ENCODE peak calls at places on chromosomes 11 and 22, in five cellular contexts. U, F, G, O and M are unnamed samples.

GRCh38 chr22:38454361-38455062 is 487 bp downstream of the KCNJ4 start:
- DNase-seq in F (no peak), O (no peak), G (peak), U (no peak), M (no peak)

GRCh38 chr11:57491371-57492061 is 24.0 kb downstream of the SLC43A1 start:
- DNase-seq in F (peak), O (no peak), G (peak), U (no peak), M (no peak)

GRCh38 chr11:117160826-117161225 is 16.7 kb downstream of the PAFAH1B2 start:
- DNase-seq in O (no peak), U (no peak), F (no peak), G (no peak), M (no peak)

GRCh38 chr22:41215926-41216325 is 10.8 kb downstream of the L3MBTL2 start:
- DNase-seq in O (no peak), G (no peak), U (no peak), F (no peak), M (no peak)

GRCh38 chr11:28384418-28384817 is 276.2 kb downstream of the METTL15 start:
- DNase-seq in F (peak), O (no peak), U (no peak), G (no peak), M (no peak)

GRCh38 chr11:130212431-130212961 is 52.9 kb downstream of the ST14 start:
- DNase-seq in U (no peak), G (no peak), O (peak), F (no peak), M (no peak)

GRCh38 chr11:27623945-27624523 is 76.2 kb downstream of the BDNF start:
- DNase-seq in G (no peak), F (no peak), O (no peak), U (no peak), M (no peak)

GRCh38 chr11:29019960-29020683 is 911.9 kb downstream of the METTL15 start:
- DNase-seq in F (peak), O (no peak), U (no peak), G (no peak), M (no peak)

GRCh38 chr11:18700375-18700774 is 1.8 kb downstream of the TMEM86A start:
- DNase-seq in G (no peak), O (no peak), U (no peak), F (no peak), M (no peak)

GRCh38 chr11:110565690-110566336 is 136.1 kb downstream of the FDX1 start:
- DNase-seq in U (no peak), F (no peak), O (no peak), G (peak), M (no peak)

GRCh38 chr11:108606070-108606469 is 12.5 kb upstream of the EXPH5 start:
- DNase-seq in O (no peak), F (no peak), G (no peak), U (no peak), M (no peak)

GRCh38 chr11:31958086-31958735 is 132.7 kb upstream of the RCN1 start:
- DNase-seq in G (peak), U (peak), O (peak), F (peak), M (no peak)

GRCh38 chr11:27293500-27294417 is 69.3 kb downstream of the CCDC34 start:
- DNase-seq in F (peak), G (no peak), U (no peak), O (no peak), M (no peak)

GRCh38 chr22:49203863-49204598 is 623.6 kb downstream of the BRD1 start:
- DNase-seq in O (peak), F (no peak), U (no peak), G (no peak), M (peak)

GRCh38 chr11:115631609-115632008 is 127.4 kb upstream of the CADM1 start:
- DNase-seq in G (no peak), U (no peak), F (no peak), O (no peak), M (no peak)

DNA sequence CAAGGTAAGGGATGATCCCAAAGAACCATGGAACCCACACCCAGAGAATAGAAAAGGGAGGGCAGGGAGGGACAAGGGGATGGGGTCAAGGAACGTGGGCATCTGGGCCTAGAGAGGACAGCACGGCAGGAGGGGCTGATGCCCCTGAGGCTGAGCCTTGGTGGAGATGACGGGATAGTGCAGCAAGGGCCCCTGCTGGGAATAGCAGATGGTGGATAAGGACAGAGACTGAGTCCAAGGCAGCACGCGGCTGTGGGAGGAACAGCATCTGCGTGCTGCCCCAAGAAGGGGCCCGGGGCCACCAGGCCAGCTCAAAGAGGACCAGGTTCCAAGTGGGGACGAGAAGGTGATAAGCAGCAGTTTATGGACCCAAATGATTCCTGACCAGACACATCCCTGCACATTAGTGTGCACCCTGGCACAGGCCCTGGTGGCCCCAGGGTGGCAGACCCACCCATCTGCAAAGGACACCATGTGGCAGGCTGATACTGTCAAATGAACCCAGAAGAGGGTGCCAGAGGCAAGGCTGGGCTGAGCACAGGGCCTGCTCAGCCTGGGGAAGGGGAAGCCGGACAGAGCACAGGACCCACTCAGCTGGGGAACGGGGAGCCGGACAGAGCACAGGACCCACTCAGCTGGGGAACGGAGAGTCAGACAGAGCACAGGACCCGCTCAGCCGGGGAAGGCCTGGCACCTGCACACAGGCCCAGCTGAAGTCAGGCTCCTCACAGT is 12.8 kb upstream of the TESMIN start:
- DNase-seq in G (no peak), O (no peak), F (no peak), U (no peak), M (no peak)
- TF ChIP-seq CTCF in G (no peak), O (no peak), F (peak), U (no peak), M (no peak)

DNA sequence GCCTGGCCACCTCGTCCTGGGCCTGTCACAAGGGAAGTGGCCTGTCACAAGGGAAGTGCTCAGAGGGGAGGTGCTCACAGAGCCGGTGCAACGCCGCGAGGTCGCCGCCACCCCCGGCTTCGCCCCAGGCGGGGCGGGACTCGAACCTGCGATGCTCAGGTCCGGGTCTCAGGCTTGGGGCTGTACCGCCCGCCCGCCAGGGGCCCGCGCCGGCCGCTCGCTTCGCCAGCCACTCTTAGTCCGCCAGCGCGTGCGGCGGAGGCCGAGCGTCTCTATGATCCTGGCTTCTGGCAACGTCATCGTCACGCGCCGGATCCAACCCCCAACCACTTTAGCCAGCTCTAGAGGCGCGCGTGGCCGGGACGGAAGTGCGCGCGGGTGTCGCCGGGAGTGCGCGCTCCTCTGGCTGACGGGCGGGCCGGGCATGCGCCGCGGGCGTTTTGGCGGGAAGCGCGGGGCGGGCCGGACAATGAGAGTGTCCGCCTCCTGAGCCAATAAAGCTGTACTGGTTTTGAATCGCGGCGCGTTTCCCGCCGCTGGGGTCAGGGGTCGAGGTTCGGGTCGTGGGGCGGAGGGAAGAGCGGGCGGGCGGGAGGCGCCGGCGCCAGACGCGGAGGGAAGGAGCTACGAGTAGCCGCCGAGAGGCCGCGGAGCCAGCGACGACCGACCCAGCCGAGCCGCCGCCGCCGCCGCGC is at the start of gene TRMT2A:
- DNase-seq in U (peak), O (peak), F (peak), G (peak), M (peak)
- TF ChIP-seq CTCF in U (no peak), O (no peak), F (no peak), G (no peak), M (no peak)

DNA sequence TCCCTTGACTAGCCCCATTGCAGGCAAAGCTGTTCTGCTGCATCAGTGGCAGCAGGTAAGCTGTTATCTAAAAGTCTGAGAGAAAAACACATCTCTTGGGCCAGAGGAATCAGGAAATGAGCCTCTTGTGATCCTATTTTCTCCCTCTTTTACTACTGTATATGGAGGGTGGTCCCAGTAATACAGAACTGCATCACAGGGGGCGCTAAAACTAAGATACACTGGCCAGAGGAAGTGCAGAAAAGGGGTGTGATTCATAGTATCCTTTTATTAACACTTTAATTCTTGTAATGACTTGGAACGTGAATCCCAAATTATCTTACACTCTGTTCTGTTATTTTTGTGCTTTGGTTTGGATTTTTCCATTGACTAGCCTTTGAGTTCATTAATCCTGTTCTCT is 8.8 kb upstream of the MED17 start:
- DNase-seq in G (peak), F (peak), O (no peak), U (no peak), M (no peak)
- TF ChIP-seq CTCF in G (peak), F (peak), O (no peak), U (no peak), M (peak)

GRCh38 chr11:69662021-69662698 is 13.0 kb downstream of the LTO1 start:
- DNase-seq in G (no peak), U (no peak), F (no peak), O (peak), M (peak)
- TF ChIP-seq CTCF in G (peak), U (no peak), F (peak), O (no peak), M (no peak)